ENCODE peak calls at places on chromosome 11, in nine cellular contexts. D is K562, I is cardiac muscle cell, Y is kidney, Z is H9, H is right cardiac atrium, F is transverse colon, N is Peyer's patch, E is pancreas. T is an unnamed sample. For H3K9me3, the result is how much of the 10 kb centered on the place peaks cover.

GRCh38 chr11:69318093-69318420 is 24.1 kb downstream of the MYEOV start:
- DNase-seq in Z (no peak), E (no peak), H (no peak), F (no peak), N (no peak), Y (no peak), I (no peak), D (no peak), T (no peak)

GRCh38 chr11:112655386-112655785 is 305.8 kb upstream of the NCAM1 start:
- DNase-seq in I (peak), D (no peak), F (peak), Y (peak), E (no peak), N (peak), H (peak), Z (no peak), T (no peak)

GRCh38 chr11:114111369-114112042 is 52.0 kb downstream of the ZBTB16 start:
- DNase-seq in E (no peak), N (peak), I (peak), D (no peak), Y (no peak), H (no peak), Z (no peak), F (no peak), T (no peak)

GRCh38 chr11:70319694-70320093 is 49.2 kb downstream of the PPFIA1 start:
- DNase-seq in Z (no peak), F (no peak), D (no peak), I (peak), H (peak), Y (no peak), E (no peak), N (no peak), T (no peak)

GRCh38 chr11:14673824-14674432 is 30.3 kb downstream of the PDE3B start:
- DNase-seq in N (no peak), H (no peak), E (no peak), Z (no peak), F (no peak), Y (no peak), D (no peak), I (peak), T (no peak)

GRCh38 chr11:113670149-113670829 is 35.8 kb downstream of the TMPRSS5 start:
- DNase-seq in Z (no peak), E (no peak), D (no peak), N (no peak), Y (no peak), I (no peak), F (no peak), H (no peak), T (no peak)

GRCh38 chr11:68297812-68298658 is 14.4 kb upstream of the LRP5 start:
- DNase-seq in I (peak), Y (peak), F (peak), D (peak), Z (peak), E (peak), N (peak), H (peak), T (peak)

GRCh38 chr11:111305871-111306270 is 7.5 kb downstream of the POU2AF3 start:
- DNase-seq in E (no peak), Y (no peak), Z (no peak), I (no peak), D (no peak), F (no peak), H (no peak), N (no peak), T (no peak)

GRCh38 chr11:77517226-77517625 is 43.3 kb upstream of the PAK1 start:
- DNase-seq in F (no peak), Y (no peak), H (no peak), Z (no peak), D (no peak), I (no peak), N (no peak), E (no peak), T (no peak)

GRCh38 chr11:75490221-75491181 is 35.2 kb downstream of the GDPD5 start:
- DNase-seq in H (no peak), F (no peak), E (no peak), D (no peak), Y (no peak), Z (peak), I (peak), N (no peak), T (no peak)

GRCh38 chr11:8252946-8253345 is 10.7 kb downstream of the LMO1 start:
- DNase-seq in I (no peak), D (no peak), Z (peak), N (peak), Y (peak), F (no peak), E (no peak), H (no peak), T (peak)

GRCh38 chr11:71448257-71449161 is at the start of gene DHCR7:
- DNase-seq in F (peak), I (peak), N (peak), Y (peak), D (peak), E (peak), Z (peak), H (peak), T (peak)

GRCh38 chr11:2853997-2854560 is 31.5 kb downstream of the CDKN1C start:
- DNase-seq in E (no peak), I (no peak), H (no peak), F (no peak), Y (no peak), D (no peak), Z (no peak), N (no peak), T (no peak)

GRCh38 chr11:123473941-123474668 is 44.0 kb downstream of the GRAMD1B start:
- DNase-seq in I (peak), H (no peak), N (no peak), Y (no peak), E (no peak), F (no peak), Z (no peak), D (no peak), T (no peak)

GRCh38 chr11:57785072-57785471 is 23.5 kb downstream of the CTNND1 start:
- DNase-seq in H (no peak), N (no peak), E (no peak), Z (no peak), Y (no peak), F (no peak), I (no peak), D (no peak), T (no peak)

GRCh38 chr11:860238-861104 is 17.8 kb downstream of the TSPAN4 start:
- DNase-seq in I (no peak), E (no peak), D (no peak), Y (no peak), Z (no peak), N (no peak), H (peak), F (no peak), T (no peak)

GRCh38 chr11:2269601-2270321 is 627 bp downstream of the ASCL2 start:
- DNase-seq in Y (peak), I (peak), F (peak), H (peak), D (peak), E (no peak), Z (peak), N (peak), T (peak)

GRCh38 chr11:131108780-131109179 is 192.5 kb upstream of the SNX19 start:
- DNase-seq in D (no peak), H (no peak), I (no peak), E (no peak), N (no peak), Y (no peak), Z (no peak), F (no peak), T (no peak)

GRCh38 chr11:8263109-8263768 is 439 bp downstream of the LMO1 start:
- DNase-seq in F (no peak), D (no peak), N (peak), H (no peak), E (no peak), I (no peak), Z (peak), Y (peak), T (peak)

GRCh38 chr11:50174189-50174588 is 141.5 kb downstream of the OR4C45 start:
- DNase-seq in Z (no peak), D (no peak), Y (no peak), I (no peak), N (no peak), H (no peak), F (no peak), E (no peak), T (no peak)

GRCh38 chr11:75023446-75024067 is 34.8 kb downstream of the NEU3 start:
- DNase-seq in Y (no peak), E (no peak), H (no peak), N (no peak), Z (peak), D (no peak), F (no peak), I (no peak), T (no peak)

GRCh38 chr11:95487938-95488337 is 256.9 kb upstream of the SESN3 start:
- DNase-seq in D (no peak), F (no peak), N (no peak), I (no peak), Z (no peak), E (no peak), H (no peak), Y (no peak), T (no peak)

GRCh38 chr11:31641477-31642062 is 132.0 kb downstream of the ELP4 start:
- DNase-seq in E (no peak), H (no peak), N (no peak), F (peak), I (peak), Y (no peak), D (peak), Z (peak), T (no peak)

GRCh38 chr11:129790131-129790530 is 25.5 kb upstream of the TMEM45B start:
- DNase-seq in E (no peak), N (no peak), H (no peak), Y (no peak), Z (no peak), F (no peak), D (no peak), I (no peak), T (no peak)

GRCh38 chr11:88231894-88232482 is 56.7 kb upstream of the RAB38 start:
- DNase-seq in H (no peak), D (peak), Y (no peak), E (no peak), N (no peak), F (no peak), Z (no peak), I (peak), T (no peak)

GRCh38 chr11:114192841-114193389 is 103.3 kb upstream of the NNMT start:
- DNase-seq in E (no peak), I (peak), D (no peak), Z (no peak), Y (no peak), N (no peak), F (no peak), H (no peak), T (no peak)

GRCh38 chr11:75350743-75351540 is 519 bp downstream of the ARRB1 start:
- DNase-seq in F (peak), H (peak), D (peak), E (peak), Z (peak), N (peak), I (peak), Y (peak), T (peak)

GRCh38 chr11:74783241-74783871 is 34.7 kb downstream of the RNF169 start:
- DNase-seq in Z (no peak), H (no peak), Y (no peak), N (no peak), F (no peak), E (no peak), D (no peak), I (peak), T (no peak)

GRCh38 chr11:62592989-62593421 is 1.7 kb upstream of the TUT1 start:
- DNase-seq in I (no peak), H (no peak), E (peak), Z (no peak), Y (no peak), N (no peak), D (no peak), F (no peak), T (no peak)

GRCh38 chr11:251550-251949 is 14.8 kb downstream of the PSMD13 start:
- DNase-seq in H (no peak), E (no peak), N (no peak), Z (no peak), F (no peak), Y (no peak), D (no peak), I (no peak), T (no peak)

GRCh38 chr11:122486793-122487495 is 168.6 kb upstream of the UBASH3B start:
- DNase-seq in F (no peak), E (no peak), I (peak), Z (peak), D (no peak), Y (no peak), N (no peak), H (no peak), T (no peak)

GRCh38 chr11:37512156-37512780 is 914.2 kb upstream of the RAG2 start:
- DNase-seq in I (peak), Y (no peak), F (no peak), N (no peak), Z (no peak), E (no peak), D (no peak), H (no peak), T (no peak)

GRCh38 chr11:64202992-64203391 is 3.5 kb upstream of the FERMT3 start:
- DNase-seq in D (no peak), E (no peak), N (no peak), I (no peak), Z (no peak), H (no peak), Y (no peak), F (no peak), T (peak)

GRCh38 chr11:1234771-1235614 is 12.1 kb downstream of the MUC5B start:
- DNase-seq in Y (peak), H (peak), Z (peak), N (no peak), I (no peak), F (peak), E (no peak), D (no peak), T (peak)

GRCh38 chr11:114377612-114378267 is 22.6 kb downstream of the C11orf71 start:
- DNase-seq in E (no peak), F (no peak), Z (no peak), Y (no peak), I (peak), D (no peak), N (no peak), H (no peak), T (no peak)

GRCh38 chr11:128830290-128830813 is 36.7 kb downstream of the KCNJ1 start:
- DNase-seq in F (no peak), H (no peak), D (no peak), Z (no peak), N (no peak), I (no peak), Y (no peak), E (no peak), T (no peak)

GRCh38 chr11:9535189-9535781 is 38.2 kb upstream of the WEE1 start:
- DNase-seq in D (peak), Y (no peak), N (peak), H (peak), Z (peak), E (peak), F (peak), I (peak), T (peak)

GRCh38 chr11:101348786-101349185 is 219.2 kb upstream of the PGR start:
- DNase-seq in D (no peak), F (no peak), I (no peak), H (no peak), E (no peak), Z (no peak), N (no peak), Y (no peak), T (no peak)

GRCh38 chr11:41532413-41532812 is 73.0 kb upstream of the LRRC4C start:
- DNase-seq in I (no peak), Z (no peak), N (no peak), H (no peak), E (no peak), Y (no peak), D (no peak), F (no peak), T (no peak)
- H3K9me3 ChIP-seq in I (under half), Z (under half), N (under half), H (under half), E (under half), Y (under half), D (under half), F (under half), T (under half)

DNA sequence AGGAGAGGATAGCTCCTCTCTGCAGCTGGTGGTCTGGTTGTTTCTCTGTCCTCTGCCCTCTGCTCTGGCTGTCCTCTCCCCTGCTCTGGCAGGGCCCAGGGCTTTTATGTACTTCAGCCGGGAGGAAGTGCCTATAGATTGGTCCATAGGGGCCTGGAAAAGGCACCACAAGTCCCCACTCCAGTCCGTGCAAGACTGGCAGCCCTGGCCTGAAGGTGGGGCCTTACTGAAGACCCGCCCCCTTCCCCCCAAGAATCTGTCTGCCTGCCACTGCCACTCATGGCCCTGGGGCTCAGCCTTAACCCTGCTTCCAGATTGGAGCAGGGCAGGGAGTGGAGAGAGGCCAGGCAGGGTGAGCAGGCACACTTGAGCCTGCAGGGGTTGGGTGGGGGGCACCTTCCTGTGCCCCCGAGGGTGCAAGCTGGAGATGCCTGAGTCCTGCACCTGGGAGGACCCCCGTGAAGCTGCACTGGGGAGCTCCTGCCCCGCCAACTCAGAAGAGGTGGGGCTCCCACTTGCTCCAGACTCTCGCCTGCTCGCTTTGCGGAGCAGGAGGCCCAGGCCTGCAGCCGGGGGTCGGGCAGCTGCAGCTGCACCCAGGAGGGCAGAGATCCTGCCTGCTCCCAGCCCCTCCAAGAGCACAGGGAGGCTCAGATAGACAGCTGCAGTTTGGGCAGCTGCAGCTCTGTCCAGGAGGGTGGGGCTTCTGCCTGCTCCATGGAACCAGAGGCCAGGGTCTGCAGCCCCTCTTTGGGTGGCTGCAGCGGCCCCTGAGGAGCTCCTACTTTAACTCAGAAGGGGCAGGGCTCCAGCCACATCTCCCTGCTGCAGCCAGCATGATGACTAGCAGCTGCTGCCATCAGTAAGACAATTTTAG is 51.0 kb upstream of the SC5D start:
- DNase-seq in E (no peak), H (no peak), D (no peak), Z (peak), N (no peak), Y (peak), F (no peak), I (no peak), T (no peak)
- H3K27ac ChIP-seq in E (no peak), H (no peak), D (no peak), Z (no peak), N (no peak), Y (no peak), F (no peak), I (peak), T (no peak)

GRCh38 chr11:34899633-34900016 is 16.6 kb downstream of the APIP start:
- DNase-seq in I (peak), Y (no peak), F (no peak), E (no peak), Z (no peak), D (no peak), N (no peak), H (no peak), T (no peak)
- H3K9me3 ChIP-seq in I (under half), Y (under half), F (under half), E (under half), Z (under half), D (under half), N (under half), H (under half), T (under half)

DNA sequence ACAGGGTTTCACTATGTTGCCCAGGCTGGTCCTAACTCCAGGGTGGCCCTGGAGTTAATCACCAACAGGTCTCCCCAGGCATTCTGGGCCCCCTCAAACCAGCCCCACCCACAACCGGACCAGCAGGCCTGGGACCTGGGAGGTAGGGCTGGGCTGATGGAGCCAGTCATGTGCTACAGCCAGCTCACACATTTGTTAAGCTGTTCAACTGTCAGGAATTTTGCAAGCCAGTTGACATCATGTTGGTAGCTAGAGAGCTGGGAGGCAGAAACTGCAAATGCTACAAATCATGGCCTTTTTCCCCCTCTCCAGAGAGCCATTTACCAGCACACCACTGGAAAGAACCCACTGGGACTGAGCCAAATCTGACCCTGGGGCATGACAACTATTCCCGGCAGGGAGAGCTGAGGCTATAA is 6.8 kb downstream of the ARHGAP1 start:
- DNase-seq in Z (no peak), F (no peak), I (peak), N (no peak), D (no peak), H (no peak), Y (no peak), E (no peak), T (no peak)
- H3K27ac ChIP-seq in Z (no peak), F (peak), I (no peak), N (no peak), D (no peak), H (peak), Y (peak), E (no peak), T (no peak)

DNA sequence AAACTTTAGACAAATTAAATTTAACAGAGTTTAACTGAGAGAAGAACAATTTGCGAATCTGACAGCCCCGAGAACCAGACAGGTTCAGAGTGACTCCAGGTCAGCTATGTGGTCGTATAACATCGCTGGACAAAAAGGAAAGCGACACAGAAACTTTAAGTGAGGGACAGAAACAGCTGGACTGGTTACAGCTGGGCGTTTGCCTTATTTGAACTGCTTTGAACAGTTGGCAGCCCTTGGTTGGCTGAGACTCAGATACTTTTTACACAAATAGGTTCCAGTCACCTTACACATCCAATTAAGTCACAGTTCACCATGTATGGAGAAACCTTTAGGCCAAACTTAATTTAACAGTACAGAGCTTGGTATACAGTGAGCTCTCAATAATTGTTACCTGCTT is 436.9 kb downstream of the GUCY1A2 start:
- DNase-seq in Z (no peak), F (no peak), H (no peak), D (no peak), N (no peak), I (no peak), E (no peak), Y (no peak), T (no peak)
- H3K9me3 ChIP-seq in Z (under half), F (under half), H (under half), D (under half), N (under half), I (under half), E (under half), Y (under half), T (under half)

GRCh38 chr11:119664701-119665420 is 64.1 kb downstream of the NECTIN1 start:
- DNase-seq in N (no peak), F (no peak), Y (no peak), Z (no peak), D (no peak), E (no peak), I (no peak), H (no peak), T (no peak)

GRCh38 chr11:119663279-119663678 is 65.7 kb downstream of the NECTIN1 start:
- DNase-seq in D (no peak), H (no peak), I (no peak), Z (no peak), E (no peak), N (no peak), F (no peak), Y (no peak), T (no peak)

GRCh38 chr11:119666463-119667131 is 62.4 kb downstream of the NECTIN1 start:
- DNase-seq in E (peak), D (peak), F (peak), N (peak), I (peak), H (peak), Y (peak), Z (peak), T (peak)

GRCh38 chr11:119666061-119666460 is 62.9 kb downstream of the NECTIN1 start:
- DNase-seq in H (no peak), Z (no peak), E (no peak), N (no peak), D (no peak), Y (no peak), F (no peak), I (no peak), T (no peak)

GRCh38 chr11:119664063-119664572 is 64.9 kb downstream of the NECTIN1 start:
- DNase-seq in E (peak), D (no peak), I (no peak), Z (no peak), N (no peak), F (no peak), H (no peak), Y (no peak), T (no peak)
- H3K27ac ChIP-seq in E (no peak), D (no peak), I (no peak), Z (no peak), N (no peak), F (no peak), H (no peak), Y (no peak), T (no peak)

GRCh38 chr11:108708173-108708572 is 43.3 kb downstream of the DDX10 start:
- DNase-seq in E (no peak), N (no peak), D (no peak), I (no peak), Z (no peak), Y (no peak), H (no peak), F (no peak), T (no peak)
- H3K9me3 ChIP-seq in E (under half), N (under half), D (under half), I (under half), Z (under half), Y (under half), H (under half), F (under half), T (under half)

GRCh38 chr11:65639623-65640482 is 2.0 kb downstream of the SIPA1 start:
- DNase-seq in F (peak), Z (no peak), E (no peak), D (no peak), I (no peak), N (peak), Y (peak), H (no peak), T (peak)
- H3K27ac ChIP-seq in F (peak), Z (no peak), E (no peak), D (no peak), I (no peak), N (peak), Y (peak), H (peak), T (peak)